ENCODE peak calls at places on chromosomes 11 and 22, in six cellular contexts. S is A549, K is K562, G is HepG2, R is endothelial cell of umbilical vein, X is H1. U is an unnamed sample.

GRCh38 chr11:132408877-132409276 is 1038.5 kb downstream of the NTM start:
- DNase-seq in S (no peak), K (no peak), G (no peak), R (no peak), X (no peak), U (no peak)

GRCh38 chr11:14583252-14584105 is 60.1 kb upstream of the PDE3B start:
- DNase-seq in S (no peak), K (no peak), G (peak), R (no peak), X (no peak), U (no peak)

GRCh38 chr11:1297576-1298473 is 11.6 kb downstream of the TOLLIP start:
- DNase-seq in S (no peak), K (no peak), G (no peak), R (no peak), X (no peak), U (no peak)

GRCh38 chr11:107857550-107858216 is 904 bp downstream of the SLC35F2 start:
- DNase-seq in S (no peak), K (no peak), G (no peak), R (peak), X (peak), U (no peak)

GRCh38 chr11:17991799-17992433 is 20.9 kb downstream of the SERGEF start:
- DNase-seq in S (peak), K (peak), G (peak), R (peak), X (no peak), U (peak)

GRCh38 chr11:15816270-15816871 is 540.0 kb downstream of the SOX6 start:
- DNase-seq in S (no peak), K (no peak), G (no peak), R (peak), X (no peak), U (no peak)

GRCh38 chr11:110373061-110373702 is 56.6 kb upstream of the FDX1 start:
- DNase-seq in S (no peak), K (no peak), G (no peak), R (peak), X (no peak), U (no peak)

GRCh38 chr22:21694795-21695431 is 29.1 kb downstream of the PPIL2 start:
- DNase-seq in S (no peak), K (no peak), G (no peak), R (no peak), X (no peak), U (no peak)

GRCh38 chr11:118673361-118674093 is 5.9 kb downstream of the TREH start:
- DNase-seq in S (no peak), K (no peak), G (peak), R (no peak), X (no peak), U (no peak)

GRCh38 chr11:60838132-60838531 is 3.8 kb upstream of the CCDC86 start:
- DNase-seq in S (no peak), K (peak), G (peak), R (no peak), X (no peak), U (peak)

GRCh38 chr11:113859665-113860064 is 15.7 kb downstream of the USP28 start:
- DNase-seq in S (no peak), K (no peak), G (no peak), R (peak), X (no peak), U (no peak)

GRCh38 chr22:36741968-36742367 is 34.0 kb downstream of the IFT27 start:
- DNase-seq in S (no peak), K (no peak), G (no peak), R (no peak), X (no peak), U (no peak)

GRCh38 chr22:17243524-17243923 is 24.3 kb upstream of the ADA2 start:
- DNase-seq in S (no peak), K (no peak), G (no peak), R (no peak), X (no peak), U (no peak)

GRCh38 chr11:26078217-26078821 is 253.6 kb upstream of the ANO3 start:
- DNase-seq in S (no peak), K (no peak), G (no peak), R (no peak), X (no peak), U (no peak)

GRCh38 chr11:129573161-129573560 is 197.5 kb downstream of the BARX2 start:
- DNase-seq in S (no peak), K (no peak), G (no peak), R (no peak), X (no peak), U (no peak)

GRCh38 chr22:22955276-22955798 is 67.7 kb downstream of the IGLL5 start:
- DNase-seq in S (no peak), K (peak), G (no peak), R (peak), X (no peak), U (no peak)

GRCh38 chr22:22957090-22957489 is 69.5 kb downstream of the IGLL5 start:
- DNase-seq in S (no peak), K (peak), G (no peak), R (no peak), X (no peak), U (no peak)

GRCh38 chr22:22958621-22959020 is 71.0 kb downstream of the IGLL5 start:
- DNase-seq in S (no peak), K (peak), G (no peak), R (no peak), X (no peak), U (no peak)

GRCh38 chr22:22953796-22954195 is 66.2 kb downstream of the IGLL5 start:
- DNase-seq in S (no peak), K (no peak), G (no peak), R (no peak), X (no peak), U (no peak)

GRCh38 chr22:22955866-22956535 is 68.4 kb downstream of the IGLL5 start:
- DNase-seq in S (peak), K (peak), G (peak), R (peak), X (peak), U (peak)
- TF ChIP-seq JUN in S (no peak), K (no peak), G (no peak), R (no peak), X (no peak), U (no peak)

DNA sequence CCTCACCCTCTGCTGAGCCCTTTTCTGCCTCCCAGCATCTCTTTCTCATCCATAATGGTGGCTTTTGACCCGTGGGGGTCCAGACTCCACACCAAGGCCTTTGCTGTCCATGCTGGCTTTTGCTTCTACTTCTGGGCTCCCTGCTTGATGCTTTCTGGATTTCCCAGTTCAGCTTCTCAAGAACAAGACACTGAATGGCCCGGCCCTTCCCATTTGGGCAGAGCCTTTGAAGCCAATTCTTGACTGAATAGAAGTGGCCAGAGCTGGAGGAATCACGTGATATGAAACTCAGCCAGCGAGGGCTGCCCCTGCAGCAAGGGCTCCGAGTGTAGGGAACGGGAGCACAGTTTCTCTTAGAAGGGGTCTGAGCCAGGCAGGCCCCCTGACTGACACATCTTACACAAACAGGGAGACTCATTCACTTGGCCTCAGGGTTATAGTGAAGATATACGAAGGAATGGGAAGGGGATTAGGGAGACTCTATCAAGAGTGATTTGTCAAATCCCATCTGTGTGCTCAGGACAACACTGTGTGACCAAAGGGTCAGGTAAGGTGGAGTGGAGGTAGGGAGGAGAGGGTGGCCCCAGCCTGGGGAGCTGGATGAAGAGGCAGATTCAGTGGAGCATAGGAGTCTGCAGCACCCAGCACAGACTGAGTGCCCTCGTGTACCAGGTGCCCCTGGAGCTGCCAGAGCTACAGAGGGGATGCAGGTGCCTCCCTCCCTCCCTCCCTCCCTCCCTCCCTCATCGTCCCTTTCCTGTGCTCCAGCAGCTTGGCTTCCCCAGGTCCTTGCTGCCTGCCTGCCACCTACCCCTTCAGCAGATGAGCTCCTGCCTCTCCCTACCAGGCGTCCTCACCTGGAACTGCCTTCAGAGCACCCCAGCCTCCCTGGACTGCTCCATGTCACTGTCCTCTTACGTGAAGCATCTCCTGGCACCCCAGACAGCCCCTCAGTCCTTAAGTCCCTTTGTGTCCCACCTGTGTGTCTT is 106.0 kb downstream of the TRIM29 start:
- DNase-seq in S (no peak), K (no peak), G (no peak), R (no peak), X (peak), U (no peak)
- TF ChIP-seq JUN in S (no peak), K (no peak), G (no peak), R (no peak), X (no peak), U (no peak)

DNA sequence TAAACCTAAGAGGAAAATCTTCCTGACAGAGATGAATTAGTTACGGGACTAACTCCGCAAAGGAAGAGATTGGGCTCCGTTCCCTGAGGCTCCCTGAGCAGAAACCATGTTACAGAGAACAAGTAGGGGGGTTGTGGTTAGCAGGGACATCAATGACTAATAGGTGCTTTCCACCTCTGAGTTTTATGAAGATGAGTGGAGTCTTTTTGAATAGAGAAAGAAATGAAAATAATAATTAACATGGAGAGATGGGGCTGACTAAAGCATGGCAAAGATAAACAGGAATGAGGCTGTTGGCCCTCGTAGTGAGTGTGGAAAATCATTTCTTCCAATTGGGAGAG is 47.5 kb upstream of the PICALM start:
- DNase-seq in S (peak), K (no peak), G (no peak), R (no peak), X (no peak), U (no peak)
- TF ChIP-seq JUN in S (peak), K (no peak), G (no peak), R (no peak), X (no peak), U (no peak)

GRCh38 chr22:32466496-32466895 is 2.2 kb upstream of the BPIFC start:
- DNase-seq in S (no peak), K (no peak), G (no peak), R (no peak), X (no peak), U (no peak)

GRCh38 chr22:32465661-32466060 is 1.4 kb upstream of the BPIFC start:
- DNase-seq in S (no peak), K (no peak), G (no peak), R (no peak), X (no peak), U (no peak)

GRCh38 chr22:32474635-32475427 is at the start of gene FBXO7:
- DNase-seq in S (peak), K (peak), G (peak), R (peak), X (peak), U (peak)

GRCh38 chr22:32473388-32473952 is 1.1 kb upstream of the FBXO7 start:
- DNase-seq in S (peak), K (peak), G (peak), R (peak), X (peak), U (no peak)

DNA sequence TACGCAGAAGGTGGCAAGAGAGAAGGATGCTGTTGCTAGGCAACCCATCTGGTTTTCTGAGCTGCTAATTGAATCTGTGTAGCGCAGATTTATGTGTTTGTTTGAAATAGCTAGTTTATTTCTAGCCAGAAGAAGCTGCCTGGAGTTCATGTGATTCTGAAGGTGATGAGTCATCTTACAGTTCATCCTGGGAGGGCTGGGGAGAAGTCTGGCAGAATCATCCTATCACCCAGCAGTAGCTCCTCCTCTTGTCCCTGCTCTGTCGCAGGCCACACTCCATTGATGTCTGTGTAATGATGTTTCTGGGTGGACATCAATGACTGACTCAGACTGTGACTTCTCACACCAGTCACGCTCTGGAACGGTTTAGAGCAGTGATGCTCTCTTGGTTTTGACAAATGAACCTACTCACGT is 4.8 kb upstream of the FBXO7 start:
- DNase-seq in S (peak), K (peak), G (no peak), R (no peak), X (no peak), U (no peak)
- TF ChIP-seq JUN in S (no peak), K (peak), G (no peak), R (peak), X (no peak), U (no peak)

GRCh38 chr22:47002692-47003091 is 240.2 kb downstream of the TBC1D22A start:
- DNase-seq in S (no peak), K (no peak), G (no peak), R (no peak), X (no peak), U (no peak)
- TF ChIP-seq JUN in S (no peak), K (no peak), G (no peak), R (no peak), X (no peak), U (no peak)

GRCh38 chr22:50308597-50308935 is 1.1 kb upstream of the PLXNB2 start:
- DNase-seq in S (no peak), K (peak), G (peak), R (no peak), X (no peak), U (no peak)
- TF ChIP-seq JUN in S (no peak), K (no peak), G (no peak), R (no peak), X (no peak), U (no peak)